ENCODE peak calls at places on chromosomes 7 and 10, in ten cellular contexts. Q, L, A, V, N, Y, C, O, K and F are unnamed samples.

GRCh38 chr7:157757211-157757610 is 420.4 kb downstream of the DNAJB6 start:
- DNase-seq in Q (no peak), L (no peak), A (no peak), V (no peak), N (no peak), Y (no peak), C (no peak), O (no peak), K (no peak), F (no peak)

GRCh38 chr10:34768261-34768971 is 46.7 kb downstream of the PARD3 start:
- DNase-seq in Q (no peak), L (no peak), A (no peak), V (peak), N (peak), Y (no peak), C (peak), O (peak), K (no peak), F (no peak)

GRCh38 chr10:34504534-34504933 is 310.6 kb downstream of the PARD3 start:
- DNase-seq in Q (no peak), L (no peak), A (no peak), V (no peak), N (no peak), Y (no peak), C (peak), O (peak), K (no peak), F (no peak)

GRCh38 chr10:102964713-102965112 is 46.6 kb downstream of the CNNM2 start:
- DNase-seq in Q (no peak), L (no peak), A (no peak), V (no peak), N (no peak), Y (no peak), C (no peak), O (no peak), K (no peak), F (no peak)

GRCh38 chr10:43039629-43040481 is 37.0 kb upstream of the RET start:
- DNase-seq in Q (no peak), L (no peak), A (no peak), V (no peak), N (no peak), Y (no peak), C (no peak), O (peak), K (no peak), F (no peak)

GRCh38 chr10:352476-353235 is 217.4 kb downstream of the ZMYND11 start:
- DNase-seq in Q (no peak), L (no peak), A (no peak), V (no peak), N (no peak), Y (no peak), C (no peak), O (no peak), K (no peak), F (no peak)

GRCh38 chr10:121525276-121526039 is 72.8 kb downstream of the FGFR2 start:
- DNase-seq in Q (no peak), L (no peak), A (no peak), V (no peak), N (no peak), Y (no peak), C (no peak), O (no peak), K (no peak), F (no peak)

GRCh38 chr10:13839030-13839429 is 252.3 kb downstream of the PRPF18 start:
- DNase-seq in Q (no peak), L (no peak), A (no peak), V (no peak), N (no peak), Y (no peak), C (no peak), O (no peak), K (no peak), F (no peak)

GRCh38 chr7:100483728-100484635 is at the start of gene NYAP1:
- DNase-seq in Q (no peak), L (no peak), A (peak), V (peak), N (no peak), Y (no peak), C (peak), O (no peak), K (no peak), F (no peak)

GRCh38 chr10:58545427-58545826 is 32.8 kb downstream of the BICC1 start:
- DNase-seq in Q (no peak), L (no peak), A (no peak), V (no peak), N (no peak), Y (no peak), C (no peak), O (no peak), K (no peak), F (no peak)

GRCh38 chr10:624605-625334 is 64.7 kb downstream of the DIP2C start:
- DNase-seq in Q (no peak), L (no peak), A (no peak), V (peak), N (peak), Y (no peak), C (no peak), O (peak), K (no peak), F (peak)

GRCh38 chr10:773562-774161 is 84.2 kb upstream of the DIP2C start:
- DNase-seq in Q (no peak), L (no peak), A (no peak), V (no peak), N (peak), Y (no peak), C (no peak), O (no peak), K (no peak), F (no peak)

GRCh38 chr10:89352039-89352597 is 24.3 kb downstream of the IFIT3 start:
- DNase-seq in Q (no peak), L (no peak), A (no peak), V (no peak), N (peak), Y (no peak), C (peak), O (peak), K (no peak), F (no peak)